ENCODE peak calls at places on chromosomes 1 and 21, in six cellular contexts. One of them, this sample, is unnamed.

GRCh38 chr1:203278087-203278884 is 27.0 kb upstream of the BTG2 start:
- DNase-seq in PC-9: no peak
- DNase-seq in uterus: peak; percentile 97
- DNase-seq in right lobe of liver: peak; percentile 75
- DNase-seq in dorsolateral prefrontal cortex: peak; percentile 91
- DNase-seq in CD4-positive, alpha-beta T cell: no peak
- DNase-seq in this sample: no peak

GRCh38 chr1:171220551-171221175 is 27.6 kb upstream of the FMO1 start:
- DNase-seq in PC-9: no peak
- DNase-seq in uterus: no peak
- DNase-seq in right lobe of liver: no peak
- DNase-seq in dorsolateral prefrontal cortex: no peak
- DNase-seq in CD4-positive, alpha-beta T cell: no peak
- DNase-seq in this sample: peak; percentile 22

GRCh38 chr1:7427066-7427465 is 344.0 kb upstream of the VAMP3 start:
- DNase-seq in PC-9: no peak
- DNase-seq in uterus: no peak
- DNase-seq in right lobe of liver: no peak
- DNase-seq in dorsolateral prefrontal cortex: no peak
- DNase-seq in CD4-positive, alpha-beta T cell: no peak
- DNase-seq in this sample: no peak

GRCh38 chr1:236002572-236002971 is 62.3 kb downstream of the NID1 start:
- DNase-seq in PC-9: no peak
- DNase-seq in uterus: no peak
- DNase-seq in right lobe of liver: no peak
- DNase-seq in dorsolateral prefrontal cortex: no peak
- DNase-seq in CD4-positive, alpha-beta T cell: no peak
- DNase-seq in this sample: no peak

GRCh38 chr1:8096105-8097011 is 70.2 kb upstream of the ERRFI1 start:
- DNase-seq in PC-9: no peak
- DNase-seq in uterus: no peak
- DNase-seq in right lobe of liver: no peak
- DNase-seq in dorsolateral prefrontal cortex: no peak
- DNase-seq in CD4-positive, alpha-beta T cell: no peak
- DNase-seq in this sample: no peak

GRCh38 chr1:24932284-24932683 is 2.2 kb upstream of the RUNX3 start:
- DNase-seq in PC-9: peak; percentile 50
- DNase-seq in uterus: no peak
- DNase-seq in right lobe of liver: no peak
- DNase-seq in dorsolateral prefrontal cortex: peak; percentile 58
- DNase-seq in CD4-positive, alpha-beta T cell: peak; percentile 70
- DNase-seq in this sample: peak; percentile 72

GRCh38 chr1:28395181-28395580 is 25.6 kb downstream of the PHACTR4 start:
- DNase-seq in PC-9: no peak
- DNase-seq in uterus: no peak
- DNase-seq in right lobe of liver: no peak
- DNase-seq in dorsolateral prefrontal cortex: no peak
- DNase-seq in CD4-positive, alpha-beta T cell: no peak
- DNase-seq in this sample: no peak

GRCh38 chr1:154774175-154774855 is 95.8 kb downstream of the KCNN3 start:
- DNase-seq in PC-9: no peak
- DNase-seq in uterus: no peak
- DNase-seq in right lobe of liver: no peak
- DNase-seq in dorsolateral prefrontal cortex: no peak
- DNase-seq in CD4-positive, alpha-beta T cell: no peak
- DNase-seq in this sample: no peak

GRCh38 chr1:54139711-54140110 is 13.1 kb downstream of the CDCP2 start:
- DNase-seq in PC-9: no peak
- DNase-seq in uterus: no peak
- DNase-seq in right lobe of liver: no peak
- DNase-seq in dorsolateral prefrontal cortex: no peak
- DNase-seq in CD4-positive, alpha-beta T cell: no peak
- DNase-seq in this sample: no peak

GRCh38 chr1:204417231-204417997 is 5.8 kb upstream of the PPP1R15B start:
- DNase-seq in PC-9: peak; percentile 77
- DNase-seq in uterus: peak; percentile 59
- DNase-seq in right lobe of liver: peak; percentile 80
- DNase-seq in dorsolateral prefrontal cortex: no peak
- DNase-seq in CD4-positive, alpha-beta T cell: no peak
- DNase-seq in this sample: no peak

GRCh38 chr1:242524571-242525359 is at the start of gene PLD5:
- DNase-seq in PC-9: no peak
- DNase-seq in uterus: peak; percentile 35
- DNase-seq in right lobe of liver: no peak
- DNase-seq in dorsolateral prefrontal cortex: peak; percentile 54
- DNase-seq in CD4-positive, alpha-beta T cell: no peak
- DNase-seq in this sample: peak; percentile 16

GRCh38 chr1:162185299-162185698 is 115.8 kb downstream of the NOS1AP start:
- DNase-seq in PC-9: no peak
- DNase-seq in uterus: no peak
- DNase-seq in right lobe of liver: no peak
- DNase-seq in dorsolateral prefrontal cortex: no peak
- DNase-seq in CD4-positive, alpha-beta T cell: no peak
- DNase-seq in this sample: no peak

GRCh38 chr1:3179471-3179870 is 110.5 kb downstream of the PRDM16 start:
- DNase-seq in PC-9: no peak
- DNase-seq in uterus: no peak
- DNase-seq in right lobe of liver: no peak
- DNase-seq in dorsolateral prefrontal cortex: no peak
- DNase-seq in CD4-positive, alpha-beta T cell: no peak
- DNase-seq in this sample: no peak

GRCh38 chr1:225539069-225539468 is 111.2 kb upstream of the LBR start:
- DNase-seq in PC-9: no peak
- DNase-seq in uterus: no peak
- DNase-seq in right lobe of liver: no peak
- DNase-seq in dorsolateral prefrontal cortex: no peak
- DNase-seq in CD4-positive, alpha-beta T cell: no peak
- DNase-seq in this sample: no peak

GRCh38 chr1:210516092-210516491 is 187.4 kb downstream of the HHAT start:
- DNase-seq in PC-9: no peak
- DNase-seq in uterus: no peak
- DNase-seq in right lobe of liver: no peak
- DNase-seq in dorsolateral prefrontal cortex: no peak
- DNase-seq in CD4-positive, alpha-beta T cell: no peak
- DNase-seq in this sample: no peak

GRCh38 chr21:45154511-45155508 is 80.4 kb downstream of the ADARB1 start:
- DNase-seq in PC-9: no peak
- DNase-seq in uterus: no peak
- DNase-seq in right lobe of liver: no peak
- DNase-seq in dorsolateral prefrontal cortex: no peak
- DNase-seq in CD4-positive, alpha-beta T cell: no peak
- DNase-seq in this sample: no peak

GRCh38 chr1:42137766-42138165 is 15.4 kb upstream of the GUCA2B start:
- DNase-seq in PC-9: no peak
- DNase-seq in uterus: no peak
- DNase-seq in right lobe of liver: no peak
- DNase-seq in dorsolateral prefrontal cortex: no peak
- DNase-seq in CD4-positive, alpha-beta T cell: no peak
- DNase-seq in this sample: no peak

GRCh38 chr1:185648858-185649589 is 85.2 kb upstream of the HMCN1 start:
- DNase-seq in PC-9: no peak
- DNase-seq in uterus: no peak
- DNase-seq in right lobe of liver: no peak
- DNase-seq in dorsolateral prefrontal cortex: no peak
- DNase-seq in CD4-positive, alpha-beta T cell: no peak
- DNase-seq in this sample: no peak

GRCh38 chr1:234779160-234779538 is 169.2 kb upstream of the IRF2BP2 start:
- DNase-seq in PC-9: no peak
- DNase-seq in uterus: no peak
- DNase-seq in right lobe of liver: no peak
- DNase-seq in dorsolateral prefrontal cortex: no peak
- DNase-seq in CD4-positive, alpha-beta T cell: no peak
- DNase-seq in this sample: no peak

GRCh38 chr1:42319871-42320484 is 15.1 kb downstream of the FOXJ3 start:
- DNase-seq in PC-9: no peak
- DNase-seq in uterus: no peak
- DNase-seq in right lobe of liver: no peak
- DNase-seq in dorsolateral prefrontal cortex: no peak
- DNase-seq in CD4-positive, alpha-beta T cell: no peak
- DNase-seq in this sample: no peak

GRCh38 chr1:152886758-152887409 is 8.8 kb downstream of the SMCP start:
- DNase-seq in PC-9: no peak
- DNase-seq in uterus: no peak
- DNase-seq in right lobe of liver: no peak
- DNase-seq in dorsolateral prefrontal cortex: no peak
- DNase-seq in CD4-positive, alpha-beta T cell: no peak
- DNase-seq in this sample: no peak

GRCh38 chr1:167128261-167129227 is 34.7 kb downstream of the STYXL2 start:
- DNase-seq in PC-9: no peak
- DNase-seq in uterus: no peak
- DNase-seq in right lobe of liver: no peak
- DNase-seq in dorsolateral prefrontal cortex: no peak
- DNase-seq in CD4-positive, alpha-beta T cell: no peak
- DNase-seq in this sample: no peak

GRCh38 chr1:88145752-88146151 is 538.3 kb upstream of the PKN2 start:
- DNase-seq in PC-9: no peak
- DNase-seq in uterus: no peak
- DNase-seq in right lobe of liver: no peak
- DNase-seq in dorsolateral prefrontal cortex: no peak
- DNase-seq in CD4-positive, alpha-beta T cell: no peak
- DNase-seq in this sample: no peak

GRCh38 chr1:66542811-66543767 is 9.1 kb downstream of the SGIP1 start:
- DNase-seq in PC-9: peak; percentile 72
- DNase-seq in uterus: peak; percentile 16
- DNase-seq in right lobe of liver: peak; percentile 78
- DNase-seq in dorsolateral prefrontal cortex: peak; percentile 42
- DNase-seq in CD4-positive, alpha-beta T cell: no peak
- DNase-seq in this sample: no peak

GRCh38 chr1:6185151-6185550 is 5.0 kb upstream of the CHD5 start:
- DNase-seq in PC-9: no peak
- DNase-seq in uterus: no peak
- DNase-seq in right lobe of liver: no peak
- DNase-seq in dorsolateral prefrontal cortex: no peak
- DNase-seq in CD4-positive, alpha-beta T cell: no peak
- DNase-seq in this sample: no peak

GRCh38 chr1:6185635-6186382 is 5.7 kb upstream of the CHD5 start:
- DNase-seq in PC-9: no peak
- DNase-seq in uterus: no peak
- DNase-seq in right lobe of liver: no peak
- DNase-seq in dorsolateral prefrontal cortex: no peak
- DNase-seq in CD4-positive, alpha-beta T cell: no peak
- DNase-seq in this sample: no peak

GRCh38 chr1:6181347-6181770 is 1.2 kb upstream of the CHD5 start:
- DNase-seq in PC-9: no peak
- DNase-seq in uterus: no peak
- DNase-seq in right lobe of liver: no peak
- DNase-seq in dorsolateral prefrontal cortex: no peak
- DNase-seq in CD4-positive, alpha-beta T cell: no peak
- DNase-seq in this sample: no peak

GRCh38 chr1:6184083-6184783 is 4.1 kb upstream of the CHD5 start:
- DNase-seq in PC-9: no peak
- DNase-seq in uterus: no peak
- DNase-seq in right lobe of liver: no peak
- DNase-seq in dorsolateral prefrontal cortex: no peak
- DNase-seq in CD4-positive, alpha-beta T cell: no peak
- DNase-seq in this sample: no peak

DNA sequence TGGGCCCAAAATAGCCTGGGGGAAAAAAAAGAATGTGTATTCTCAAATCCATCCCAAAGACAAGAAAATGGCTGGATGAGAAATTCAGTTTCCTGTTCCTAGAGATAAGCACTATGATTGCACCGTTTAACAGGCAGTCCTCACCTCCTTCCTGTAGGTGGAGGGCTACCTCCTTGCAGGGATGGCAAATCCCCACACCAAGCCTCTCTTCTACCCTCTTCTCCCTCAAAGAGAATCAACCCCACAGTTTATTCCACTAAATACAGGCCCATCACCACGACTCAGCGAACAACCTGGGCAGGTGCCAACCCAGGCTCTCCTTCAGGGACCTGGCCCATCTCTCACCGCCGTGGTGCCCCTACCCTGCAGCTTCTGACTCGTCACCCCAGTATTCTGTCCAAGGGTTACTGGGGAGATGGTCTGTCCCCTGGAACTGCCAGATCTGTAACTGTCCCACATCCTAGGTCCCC is 3.4 kb upstream of the CHD5 start:
- DNase-seq in PC-9: peak; percentile 33
- DNase-seq in uterus: no peak
- DNase-seq in right lobe of liver: no peak
- DNase-seq in dorsolateral prefrontal cortex: no peak
- DNase-seq in CD4-positive, alpha-beta T cell: no peak
- DNase-seq in this sample: no peak
- TF ChIP-seq CTCF in PC-9: peak; percentile 21
- TF ChIP-seq CTCF in uterus: no peak
- TF ChIP-seq CTCF in right lobe of liver: no peak
- TF ChIP-seq CTCF in dorsolateral prefrontal cortex: no peak
- TF ChIP-seq CTCF in CD4-positive, alpha-beta T cell: no peak
- TF ChIP-seq CTCF in this sample: no peak

GRCh38 chr1:219927956-219928790 is at the start of gene SLC30A10:
- DNase-seq in PC-9: no peak
- DNase-seq in uterus: no peak
- DNase-seq in right lobe of liver: peak; percentile 94
- DNase-seq in dorsolateral prefrontal cortex: peak; percentile 49
- DNase-seq in CD4-positive, alpha-beta T cell: no peak
- DNase-seq in this sample: peak; percentile 28
- TF ChIP-seq CTCF in PC-9: no peak
- TF ChIP-seq CTCF in uterus: no peak
- TF ChIP-seq CTCF in right lobe of liver: peak; percentile 18
- TF ChIP-seq CTCF in dorsolateral prefrontal cortex: peak; percentile 21
- TF ChIP-seq CTCF in CD4-positive, alpha-beta T cell: no peak
- TF ChIP-seq CTCF in this sample: peak; percentile 21

DNA sequence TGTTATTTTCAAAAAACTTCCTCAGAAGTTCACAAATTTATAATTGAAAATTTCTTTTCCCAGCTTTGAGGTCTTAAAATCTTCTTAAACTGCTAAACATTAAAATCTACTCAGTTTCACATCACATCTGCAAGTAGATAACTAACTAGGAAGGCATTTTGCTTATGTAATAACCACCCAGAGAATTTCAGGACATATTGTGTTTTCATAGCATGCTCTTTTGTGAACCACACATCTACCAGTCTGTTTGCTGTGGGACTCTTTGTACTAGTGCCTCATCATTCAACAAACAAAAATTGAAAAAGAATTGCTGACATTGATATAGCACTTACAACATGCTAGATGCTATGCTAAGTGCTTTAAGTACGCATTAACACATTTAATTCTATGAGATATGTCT is 31.6 kb upstream of the C1orf146 start:
- DNase-seq in PC-9: no peak
- DNase-seq in uterus: no peak
- DNase-seq in right lobe of liver: no peak
- DNase-seq in dorsolateral prefrontal cortex: no peak
- DNase-seq in CD4-positive, alpha-beta T cell: no peak
- DNase-seq in this sample: no peak
- TF ChIP-seq CTCF in PC-9: no peak
- TF ChIP-seq CTCF in uterus: no peak
- TF ChIP-seq CTCF in right lobe of liver: no peak
- TF ChIP-seq CTCF in dorsolateral prefrontal cortex: no peak
- TF ChIP-seq CTCF in CD4-positive, alpha-beta T cell: no peak
- TF ChIP-seq CTCF in this sample: no peak

DNA sequence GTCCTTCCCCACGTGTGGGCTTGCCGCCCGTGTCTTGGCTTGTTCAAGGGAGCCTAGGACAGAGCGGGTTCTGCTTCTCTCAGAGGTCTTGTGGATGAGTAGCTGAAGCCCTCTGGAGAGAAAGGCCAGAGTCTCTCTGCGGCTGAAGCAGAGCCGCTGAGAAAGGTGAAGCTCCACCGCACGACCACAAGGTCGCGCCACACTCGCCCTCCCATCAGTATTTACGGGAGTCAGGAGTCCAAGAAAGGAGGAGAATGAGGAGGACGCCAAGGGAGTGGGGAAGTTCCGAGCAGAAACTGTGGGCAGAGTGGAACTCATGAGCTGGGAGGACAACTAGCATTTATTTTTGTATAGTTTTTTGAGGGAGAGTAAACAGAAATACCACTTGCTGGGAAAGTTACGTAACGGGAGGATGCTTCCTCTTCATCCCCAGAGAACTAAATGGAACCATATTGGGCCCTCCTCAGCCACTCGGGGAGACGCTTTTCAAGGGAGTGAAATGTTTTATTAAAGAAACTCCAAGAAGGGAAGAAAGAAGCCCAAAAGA is 51.6 kb upstream of the HAO2 start:
- DNase-seq in PC-9: no peak
- DNase-seq in uterus: no peak
- DNase-seq in right lobe of liver: no peak
- DNase-seq in dorsolateral prefrontal cortex: no peak
- DNase-seq in CD4-positive, alpha-beta T cell: no peak
- DNase-seq in this sample: no peak
- TF ChIP-seq CTCF in PC-9: no peak
- TF ChIP-seq CTCF in uterus: no peak
- TF ChIP-seq CTCF in right lobe of liver: no peak
- TF ChIP-seq CTCF in dorsolateral prefrontal cortex: no peak
- TF ChIP-seq CTCF in CD4-positive, alpha-beta T cell: no peak
- TF ChIP-seq CTCF in this sample: peak; percentile 38

This sample was measured in progenitor cell of endocrine pancreas.